ENCODE peak calls at places on chromosomes 5 and 9, in seven cellular contexts. One of them, this sample, is unnamed.

GRCh38 chr5:60842859-60843692 is 993 bp downstream of the ELOVL7 start:
- DNase-seq in cardiac muscle cell: no peak
- DNase-seq in tibial artery: no peak
- DNase-seq in endothelial cell: peak; percentile 20
- DNase-seq in brain microvascular endothelial cell: no peak
- DNase-seq in left lung: no peak
- DNase-seq in AG04449: no peak
- DNase-seq in this sample: no peak

GRCh38 chr5:159324097-159324760 is 6.1 kb downstream of the IL12B start:
- DNase-seq in cardiac muscle cell: peak; percentile 27
- DNase-seq in tibial artery: no peak
- DNase-seq in endothelial cell: no peak
- DNase-seq in brain microvascular endothelial cell: peak; percentile 50
- DNase-seq in left lung: no peak
- DNase-seq in AG04449: peak; percentile 65
- DNase-seq in this sample: no peak

GRCh38 chr5:107340631-107341030 is 330.1 kb downstream of the EFNA5 start:
- DNase-seq in cardiac muscle cell: no peak
- DNase-seq in tibial artery: no peak
- DNase-seq in endothelial cell: no peak
- DNase-seq in brain microvascular endothelial cell: no peak
- DNase-seq in left lung: no peak
- DNase-seq in AG04449: no peak
- DNase-seq in this sample: no peak

GRCh38 chr9:5428794-5429528 is 8.8 kb downstream of the PLGRKT start:
- DNase-seq in cardiac muscle cell: no peak
- DNase-seq in tibial artery: no peak
- DNase-seq in endothelial cell: no peak
- DNase-seq in brain microvascular endothelial cell: no peak
- DNase-seq in left lung: no peak
- DNase-seq in AG04449: no peak
- DNase-seq in this sample: no peak

GRCh38 chr5:153629027-153629426 is 138.6 kb downstream of the GRIA1 start:
- DNase-seq in cardiac muscle cell: peak; percentile 97
- DNase-seq in tibial artery: peak; percentile 83
- DNase-seq in endothelial cell: peak; percentile 35
- DNase-seq in brain microvascular endothelial cell: peak; percentile 95
- DNase-seq in left lung: peak; percentile 45
- DNase-seq in AG04449: peak; percentile 91
- DNase-seq in this sample: no peak

GRCh38 chr9:114776683-114777399 is 29.0 kb downstream of the TNFSF15 start:
- DNase-seq in cardiac muscle cell: no peak
- DNase-seq in tibial artery: no peak
- DNase-seq in endothelial cell: no peak
- DNase-seq in brain microvascular endothelial cell: no peak
- DNase-seq in left lung: no peak
- DNase-seq in AG04449: no peak
- DNase-seq in this sample: no peak

GRCh38 chr5:58937031-58937681 is 354.3 kb downstream of the RAB3C start:
- DNase-seq in cardiac muscle cell: no peak
- DNase-seq in tibial artery: no peak
- DNase-seq in endothelial cell: no peak
- DNase-seq in brain microvascular endothelial cell: no peak
- DNase-seq in left lung: no peak
- DNase-seq in AG04449: no peak
- DNase-seq in this sample: no peak

GRCh38 chr5:139955616-139956283 is 87.3 kb downstream of the NRG2 start:
- DNase-seq in cardiac muscle cell: no peak
- DNase-seq in tibial artery: no peak
- DNase-seq in endothelial cell: no peak
- DNase-seq in brain microvascular endothelial cell: no peak
- DNase-seq in left lung: no peak
- DNase-seq in AG04449: no peak
- DNase-seq in this sample: no peak

GRCh38 chr5:6812800-6813731 is 99.8 kb downstream of the TENT4A start:
- DNase-seq in cardiac muscle cell: peak; percentile 86
- DNase-seq in tibial artery: no peak
- DNase-seq in endothelial cell: no peak
- DNase-seq in brain microvascular endothelial cell: no peak
- DNase-seq in left lung: no peak
- DNase-seq in AG04449: no peak
- DNase-seq in this sample: no peak

GRCh38 chr5:168312606-168313297 is 21.3 kb downstream of the WWC1 start:
- DNase-seq in cardiac muscle cell: no peak
- DNase-seq in tibial artery: no peak
- DNase-seq in endothelial cell: no peak
- DNase-seq in brain microvascular endothelial cell: no peak
- DNase-seq in left lung: no peak
- DNase-seq in AG04449: no peak
- DNase-seq in this sample: no peak

GRCh38 chr5:33937700-33938506 is 1.7 kb downstream of the RXFP3 start:
- DNase-seq in cardiac muscle cell: no peak
- DNase-seq in tibial artery: no peak
- DNase-seq in endothelial cell: no peak
- DNase-seq in brain microvascular endothelial cell: no peak
- DNase-seq in left lung: no peak
- DNase-seq in AG04449: no peak
- DNase-seq in this sample: no peak

GRCh38 chr5:34708777-34709176 is 52.6 kb downstream of the RAI14 start:
- DNase-seq in cardiac muscle cell: no peak
- DNase-seq in tibial artery: no peak
- DNase-seq in endothelial cell: no peak
- DNase-seq in brain microvascular endothelial cell: no peak
- DNase-seq in left lung: no peak
- DNase-seq in AG04449: no peak
- DNase-seq in this sample: no peak

GRCh38 chr9:84166828-84167400 is 173.6 kb downstream of the SLC28A3 start:
- DNase-seq in cardiac muscle cell: no peak
- DNase-seq in tibial artery: no peak
- DNase-seq in endothelial cell: no peak
- DNase-seq in brain microvascular endothelial cell: no peak
- DNase-seq in left lung: no peak
- DNase-seq in AG04449: no peak
- DNase-seq in this sample: no peak

GRCh38 chr9:88828492-88828974 is 162.7 kb upstream of the S1PR3 start:
- DNase-seq in cardiac muscle cell: peak; percentile 69
- DNase-seq in tibial artery: no peak
- DNase-seq in endothelial cell: no peak
- DNase-seq in brain microvascular endothelial cell: no peak
- DNase-seq in left lung: no peak
- DNase-seq in AG04449: no peak
- DNase-seq in this sample: no peak

GRCh38 chr9:108296056-108296455 is 559.7 kb downstream of the ACTL7B start:
- DNase-seq in cardiac muscle cell: peak; percentile 40
- DNase-seq in tibial artery: no peak
- DNase-seq in endothelial cell: no peak
- DNase-seq in brain microvascular endothelial cell: peak; percentile 53
- DNase-seq in left lung: no peak
- DNase-seq in AG04449: peak; percentile 50
- DNase-seq in this sample: no peak

GRCh38 chr9:131869312-131869711 is 129.4 kb upstream of the RAPGEF1 start:
- DNase-seq in cardiac muscle cell: no peak
- DNase-seq in tibial artery: no peak
- DNase-seq in endothelial cell: no peak
- DNase-seq in brain microvascular endothelial cell: no peak
- DNase-seq in left lung: no peak
- DNase-seq in AG04449: no peak
- DNase-seq in this sample: no peak

GRCh38 chr9:135247174-135247930 is 159.9 kb downstream of the OLFM1 start:
- DNase-seq in cardiac muscle cell: peak; percentile 3
- DNase-seq in tibial artery: no peak
- DNase-seq in endothelial cell: no peak
- DNase-seq in brain microvascular endothelial cell: no peak
- DNase-seq in left lung: peak; percentile 75
- DNase-seq in AG04449: no peak
- DNase-seq in this sample: peak; percentile 22

GRCh38 chr5:40683351-40683750 is 3.6 kb downstream of the PTGER4 start:
- DNase-seq in cardiac muscle cell: no peak
- DNase-seq in tibial artery: no peak
- DNase-seq in endothelial cell: no peak
- DNase-seq in brain microvascular endothelial cell: no peak
- DNase-seq in left lung: no peak
- DNase-seq in AG04449: no peak
- DNase-seq in this sample: no peak

GRCh38 chr5:1746371-1747078 is 53.1 kb downstream of the MRPL36 start:
- DNase-seq in cardiac muscle cell: no peak
- DNase-seq in tibial artery: no peak
- DNase-seq in endothelial cell: no peak
- DNase-seq in brain microvascular endothelial cell: no peak
- DNase-seq in left lung: peak; percentile 77
- DNase-seq in AG04449: no peak
- DNase-seq in this sample: no peak

GRCh38 chr9:19748278-19749126 is 40.3 kb downstream of the SLC24A2 start:
- DNase-seq in cardiac muscle cell: peak; percentile 63
- DNase-seq in tibial artery: no peak
- DNase-seq in endothelial cell: no peak
- DNase-seq in brain microvascular endothelial cell: peak; percentile 1
- DNase-seq in left lung: no peak
- DNase-seq in AG04449: no peak
- DNase-seq in this sample: no peak

GRCh38 chr5:118698774-118699173 is 289.6 kb downstream of the DTWD2 start:
- DNase-seq in cardiac muscle cell: no peak
- DNase-seq in tibial artery: no peak
- DNase-seq in endothelial cell: no peak
- DNase-seq in brain microvascular endothelial cell: no peak
- DNase-seq in left lung: no peak
- DNase-seq in AG04449: no peak
- DNase-seq in this sample: no peak

GRCh38 chr9:87122947-87123685 is 175.8 kb upstream of the GAS1 start:
- DNase-seq in cardiac muscle cell: peak; percentile 88
- DNase-seq in tibial artery: no peak
- DNase-seq in endothelial cell: no peak
- DNase-seq in brain microvascular endothelial cell: peak; percentile 80
- DNase-seq in left lung: no peak
- DNase-seq in AG04449: peak; percentile 65
- DNase-seq in this sample: no peak

GRCh38 chr5:11334404-11334803 is 569.8 kb downstream of the CTNND2 start:
- DNase-seq in cardiac muscle cell: no peak
- DNase-seq in tibial artery: no peak
- DNase-seq in endothelial cell: no peak
- DNase-seq in brain microvascular endothelial cell: no peak
- DNase-seq in left lung: no peak
- DNase-seq in AG04449: no peak
- DNase-seq in this sample: no peak
- TF ChIP-seq CTCF in cardiac muscle cell: no peak
- TF ChIP-seq CTCF in tibial artery: no peak
- TF ChIP-seq CTCF in endothelial cell: no peak
- TF ChIP-seq CTCF in brain microvascular endothelial cell: no peak
- TF ChIP-seq CTCF in left lung: no peak
- TF ChIP-seq CTCF in AG04449: no peak
- TF ChIP-seq CTCF in this sample: peak; percentile 52

DNA sequence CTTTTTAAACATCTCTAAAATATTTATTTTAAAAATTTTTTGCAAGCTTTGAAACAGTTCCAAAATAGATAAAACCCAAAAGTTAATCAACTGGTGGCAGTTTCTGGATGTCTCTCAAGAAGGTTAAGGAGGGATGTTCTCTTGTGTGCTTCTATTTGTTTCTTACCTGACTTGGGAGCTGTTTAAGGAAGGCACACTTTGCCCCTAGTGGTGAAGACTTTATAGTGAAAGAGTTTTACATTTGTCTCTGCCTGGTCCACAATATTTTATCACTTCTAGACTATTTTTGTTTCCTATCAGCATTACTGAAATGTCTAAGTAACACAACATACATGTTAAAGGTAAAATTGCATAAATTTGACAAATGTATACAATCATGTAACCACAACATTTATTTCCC is 552.8 kb downstream of the SEMA5A start:
- DNase-seq in cardiac muscle cell: peak; percentile 36
- DNase-seq in tibial artery: no peak
- DNase-seq in endothelial cell: no peak
- DNase-seq in brain microvascular endothelial cell: no peak
- DNase-seq in left lung: no peak
- DNase-seq in AG04449: no peak
- DNase-seq in this sample: peak; percentile 6
- TF ChIP-seq CTCF in cardiac muscle cell: peak; percentile 60
- TF ChIP-seq CTCF in tibial artery: no peak
- TF ChIP-seq CTCF in endothelial cell: peak; percentile 69
- TF ChIP-seq CTCF in brain microvascular endothelial cell: peak; percentile 59
- TF ChIP-seq CTCF in left lung: no peak
- TF ChIP-seq CTCF in AG04449: peak; percentile 37
- TF ChIP-seq CTCF in this sample: peak; percentile 43

DNA sequence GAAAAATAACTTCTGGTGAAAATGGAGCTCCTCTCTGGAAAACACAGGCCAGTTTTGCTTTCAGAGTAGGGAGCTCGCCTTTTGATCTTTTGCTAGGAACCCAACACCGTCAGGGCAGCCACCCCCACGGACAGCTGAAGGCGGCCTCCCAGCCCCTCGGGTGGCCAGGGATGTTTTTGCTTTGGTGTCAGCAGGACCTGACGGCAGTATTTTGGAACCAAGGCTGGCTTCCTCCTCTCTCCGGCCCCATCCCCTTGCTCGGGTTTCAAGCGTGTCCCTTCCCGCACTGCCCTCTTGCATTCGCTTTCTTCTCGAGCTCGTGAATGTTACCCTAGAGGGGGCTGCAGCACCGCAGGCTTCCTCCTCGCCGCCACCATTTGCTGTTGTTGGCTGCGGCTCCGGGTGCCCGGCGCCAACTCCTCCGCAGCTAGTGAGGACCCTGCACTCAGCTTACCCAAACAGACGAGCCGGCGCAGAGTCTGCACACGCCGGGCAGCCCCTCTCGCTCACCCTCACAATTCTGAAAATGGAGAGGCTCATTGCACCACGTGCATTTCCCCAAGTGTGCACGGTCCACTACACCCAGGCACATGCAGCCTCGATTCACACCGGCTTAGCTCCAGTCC is 35.5 kb upstream of the ADAMTSL1 start:
- DNase-seq in cardiac muscle cell: peak; percentile 71
- DNase-seq in tibial artery: peak; percentile 69
- DNase-seq in endothelial cell: peak; percentile 22
- DNase-seq in brain microvascular endothelial cell: peak; percentile 50
- DNase-seq in left lung: peak; percentile 64
- DNase-seq in AG04449: no peak
- DNase-seq in this sample: no peak
- TF ChIP-seq CTCF in cardiac muscle cell: peak; percentile 50
- TF ChIP-seq CTCF in tibial artery: peak; percentile 9
- TF ChIP-seq CTCF in endothelial cell: no peak
- TF ChIP-seq CTCF in brain microvascular endothelial cell: peak; percentile 65
- TF ChIP-seq CTCF in left lung: no peak
- TF ChIP-seq CTCF in AG04449: peak; percentile 30
- TF ChIP-seq CTCF in this sample: no peak

GRCh38 chr9:95763006-95763405 is 112.5 kb upstream of the ERCC6L2 start:
- DNase-seq in cardiac muscle cell: no peak
- DNase-seq in tibial artery: no peak
- DNase-seq in endothelial cell: no peak
- DNase-seq in brain microvascular endothelial cell: no peak
- DNase-seq in left lung: no peak
- DNase-seq in AG04449: no peak
- DNase-seq in this sample: no peak

GRCh38 chr9:95764920-95765319 is 110.6 kb upstream of the ERCC6L2 start:
- DNase-seq in cardiac muscle cell: no peak
- DNase-seq in tibial artery: no peak
- DNase-seq in endothelial cell: no peak
- DNase-seq in brain microvascular endothelial cell: no peak
- DNase-seq in left lung: no peak
- DNase-seq in AG04449: no peak
- DNase-seq in this sample: no peak

GRCh38 chr9:95763983-95764382 is 111.5 kb upstream of the ERCC6L2 start:
- DNase-seq in cardiac muscle cell: no peak
- DNase-seq in tibial artery: no peak
- DNase-seq in endothelial cell: no peak
- DNase-seq in brain microvascular endothelial cell: no peak
- DNase-seq in left lung: no peak
- DNase-seq in AG04449: no peak
- DNase-seq in this sample: no peak

GRCh38 chr9:95764490-95764889 is 111.0 kb upstream of the ERCC6L2 start:
- DNase-seq in cardiac muscle cell: no peak
- DNase-seq in tibial artery: no peak
- DNase-seq in endothelial cell: no peak
- DNase-seq in brain microvascular endothelial cell: no peak
- DNase-seq in left lung: no peak
- DNase-seq in AG04449: no peak
- DNase-seq in this sample: no peak

GRCh38 chr9:95762322-95762721 is 113.2 kb upstream of the ERCC6L2 start:
- DNase-seq in cardiac muscle cell: no peak
- DNase-seq in tibial artery: no peak
- DNase-seq in endothelial cell: no peak
- DNase-seq in brain microvascular endothelial cell: no peak
- DNase-seq in left lung: no peak
- DNase-seq in AG04449: no peak
- DNase-seq in this sample: no peak
- TF ChIP-seq CTCF in cardiac muscle cell: no peak
- TF ChIP-seq CTCF in tibial artery: no peak
- TF ChIP-seq CTCF in endothelial cell: no peak
- TF ChIP-seq CTCF in brain microvascular endothelial cell: no peak
- TF ChIP-seq CTCF in left lung: no peak
- TF ChIP-seq CTCF in AG04449: no peak
- TF ChIP-seq CTCF in this sample: no peak

This sample was measured in LNCaP clone FGC.